ENCODE peak calls at places on chromosomes 2 and 18, in five cellular contexts. M, A, V, Z and O are unnamed samples.

GRCh38 chr18:48022531-48023330 is 92.3 kb upstream of the SMAD2 start:
- DNase-seq in A (peak), V (peak), M (peak), Z (peak), O (peak)

GRCh38 chr2:218252509-218253247 is 8.1 kb upstream of the GPBAR1 start:
- DNase-seq in M (no peak), A (no peak), Z (no peak), V (no peak), O (no peak)

GRCh38 chr2:201642086-201642578 is 1.2 kb downstream of the TMEM237 start:
- DNase-seq in Z (no peak), V (no peak), A (no peak), M (no peak), O (no peak)

GRCh38 chr18:66510357-66511027 is 93.4 kb downstream of the CDH19 start:
- DNase-seq in Z (no peak), M (no peak), A (no peak), V (no peak), O (no peak)

GRCh38 chr18:31498450-31499156 is 626 bp downstream of the DSG2 start:
- DNase-seq in M (peak), Z (peak), A (peak), V (no peak), O (no peak)

GRCh38 chr18:9814431-9814830 is 71.3 kb upstream of the TXNDC2 start:
- DNase-seq in Z (no peak), M (peak), V (peak), A (peak), O (peak)

GRCh38 chr2:102359527-102359926 is 3.9 kb downstream of the IL18R1 start:
- DNase-seq in M (no peak), V (no peak), Z (no peak), A (no peak), O (no peak)

GRCh38 chr18:30034818-30035217 is 1007.7 kb downstream of the DSC3 start:
- DNase-seq in M (no peak), Z (no peak), V (no peak), A (no peak), O (no peak)

GRCh38 chr2:39873586-39873985 is 94.5 kb upstream of the THUMPD2 start:
- DNase-seq in M (no peak), V (no peak), Z (no peak), A (no peak), O (no peak)

GRCh38 chr2:39870871-39871270 is 91.8 kb upstream of the THUMPD2 start:
- DNase-seq in M (no peak), Z (no peak), V (no peak), A (no peak), O (no peak)

GRCh38 chr2:39872748-39873147 is 93.7 kb upstream of the THUMPD2 start:
- DNase-seq in Z (no peak), M (no peak), V (no peak), A (no peak), O (no peak)

GRCh38 chr2:39874236-39874635 is 95.2 kb upstream of the THUMPD2 start:
- DNase-seq in A (no peak), Z (no peak), M (no peak), V (no peak), O (peak)

GRCh38 chr2:39871291-39871761 is 92.3 kb upstream of the THUMPD2 start:
- DNase-seq in M (peak), A (peak), Z (no peak), V (peak), O (peak)
- H3K4me3 ChIP-seq in M (no peak), A (no peak), Z (no peak), V (no peak), O (no peak)

GRCh38 chr2:144511945-144512344 is 8.0 kb downstream of the ZEB2 start:
- DNase-seq in V (peak), A (no peak), M (no peak), Z (no peak), O (no peak)

GRCh38 chr2:144509548-144510205 is 10.2 kb downstream of the ZEB2 start:
- DNase-seq in V (peak), A (no peak), Z (no peak), M (no peak), O (no peak)

GRCh38 chr2:144511222-144511855 is 8.6 kb downstream of the ZEB2 start:
- DNase-seq in M (no peak), V (no peak), A (no peak), Z (no peak), O (no peak)

GRCh38 chr2:144509001-144509545 is 10.8 kb downstream of the ZEB2 start:
- DNase-seq in Z (no peak), A (peak), M (no peak), V (peak), O (no peak)

DNA sequence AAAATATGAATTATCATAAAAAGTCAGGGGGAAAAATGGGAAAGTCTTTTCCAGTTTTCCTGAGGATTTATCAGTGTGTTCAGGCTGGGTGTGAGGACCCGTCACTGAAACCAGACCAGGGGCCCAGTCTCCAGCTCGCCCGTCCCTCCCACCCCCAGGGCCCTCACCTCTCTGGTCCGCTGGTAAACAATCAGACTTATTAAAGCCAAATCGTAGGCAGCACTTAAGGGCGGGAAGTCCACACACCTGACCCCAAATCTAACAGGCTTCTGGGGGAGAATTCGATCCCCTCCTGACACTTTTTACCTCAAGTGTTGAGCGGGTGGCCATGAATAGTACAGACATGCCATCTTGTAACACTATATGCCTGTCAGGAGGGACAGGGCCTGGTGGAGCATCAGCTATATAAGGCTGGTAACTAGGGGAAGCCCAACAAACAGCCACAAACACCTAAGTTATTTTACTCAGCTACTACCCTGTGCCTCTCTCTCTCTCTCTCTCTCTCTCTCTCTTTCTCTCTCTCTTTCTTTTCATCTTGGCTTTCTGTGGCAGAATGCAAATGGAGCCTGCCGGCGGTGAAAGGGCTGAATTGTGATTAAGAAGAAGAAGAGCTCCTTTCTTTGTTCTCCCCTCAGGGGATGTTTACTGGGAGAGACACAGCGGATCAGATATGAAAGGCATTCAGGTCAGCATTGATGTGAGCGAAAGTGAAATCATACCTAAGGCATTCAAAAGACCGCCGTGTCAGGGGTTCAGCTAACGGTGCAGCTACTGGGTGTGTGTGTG is 9.5 kb downstream of the ZEB2 start:
- DNase-seq in V (peak), M (no peak), Z (no peak), A (peak), O (no peak)
- H3K4me3 ChIP-seq in V (peak), M (peak), Z (no peak), A (peak), O (peak)

DNA sequence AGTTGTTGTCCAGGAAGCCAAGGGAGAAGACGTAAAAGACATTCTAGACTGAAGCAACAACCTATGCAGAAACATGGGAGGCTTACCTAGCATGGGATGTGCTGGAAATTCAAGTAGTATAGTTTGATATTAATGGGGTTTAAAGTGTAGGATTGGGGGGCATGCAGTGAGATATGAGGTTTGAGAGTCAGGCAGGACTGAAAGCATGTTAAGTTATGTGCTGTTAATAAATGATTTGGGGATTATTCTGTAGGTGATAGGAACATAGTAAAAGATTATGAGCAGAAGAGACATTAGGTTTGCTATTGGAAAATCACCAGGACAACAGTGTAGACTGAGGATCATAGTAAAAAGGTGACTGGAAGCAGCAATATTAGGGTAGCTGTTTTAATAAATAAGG is 3.2 kb downstream of the EHBP1 start:
- DNase-seq in V (no peak), Z (no peak), M (no peak), A (no peak), O (no peak)
- H3K4me3 ChIP-seq in V (peak), Z (no peak), M (no peak), A (no peak), O (no peak)

DNA sequence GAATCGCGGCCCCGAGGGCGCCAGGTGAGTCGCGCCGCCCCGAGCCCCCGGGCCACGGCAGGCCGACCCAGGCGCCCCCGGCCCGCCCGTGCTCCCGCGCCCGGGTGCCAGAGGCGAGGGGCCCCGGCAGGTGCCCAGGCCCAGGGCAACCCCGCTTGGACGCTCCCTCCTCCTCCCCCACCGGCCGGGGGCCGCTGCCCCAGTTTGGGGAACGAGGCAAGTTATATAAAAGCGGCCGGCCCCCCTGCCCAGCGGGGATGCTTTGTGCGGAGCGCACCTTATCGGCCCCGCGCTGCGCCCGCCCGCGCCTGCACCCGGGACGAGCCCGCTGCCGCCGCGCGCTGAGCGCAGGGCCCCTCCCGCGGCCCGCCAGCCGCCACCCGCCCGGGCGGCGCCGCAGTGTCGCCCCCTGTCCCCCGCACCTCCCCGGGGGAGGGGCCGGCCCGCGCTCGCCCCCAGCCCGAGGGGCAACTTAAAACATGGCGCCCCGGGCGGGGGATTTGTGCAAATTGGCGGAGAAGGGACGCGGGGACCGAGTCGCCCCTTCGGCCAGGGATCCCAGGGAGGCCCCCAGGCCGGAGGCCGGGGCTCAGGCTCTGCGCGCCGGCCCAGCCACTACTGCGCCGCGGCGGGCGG is 643 bp downstream of the EPB41L3 start:
- DNase-seq in M (no peak), Z (no peak), V (peak), A (no peak), O (no peak)
- H3K4me3 ChIP-seq in M (peak), Z (peak), V (peak), A (peak), O (peak)